ENCODE peak calls at places on chromosomes 5 and 9, in eight cellular contexts. W is ACHN; H is memory B cell; P is NCI-H1092; E is SW 1271; S is stimulated activated CD4-positive, alpha-beta T cell treated with anti-CD3 and anti-CD28 coated beads, Interleukin-1b, Interleukin-23, amount 100 ng/mL, for 4 hours; K is skeletal muscle cell; U is NCI-H1436. A is an unnamed sample.

GRCh38 chr9:94663139-94663538 is 23.8 kb upstream of the FBP1 start:
- DNase-seq in W (no peak), H (no peak), P (no peak), E (no peak), S (no peak), K (no peak), U (peak), A (no peak)

GRCh38 chr5:166716856-166717492 is 1574.5 kb upstream of the WWC1 start:
- DNase-seq in W (no peak), H (no peak), P (peak), E (no peak), S (no peak), K (no peak), U (no peak), A (no peak)

GRCh38 chr9:20236676-20237075 is 385.6 kb downstream of the MLLT3 start:
- DNase-seq in W (no peak), H (no peak), P (no peak), E (no peak), S (no peak), K (no peak), U (no peak), A (no peak)

GRCh38 chr5:169577966-169578365 is 5.6 kb upstream of the SPDL1 start:
- DNase-seq in W (peak), H (no peak), P (no peak), E (no peak), S (no peak), K (no peak), U (no peak), A (no peak)

GRCh38 chr9:93911871-93912554 is 43.1 kb downstream of the BARX1 start:
- DNase-seq in W (no peak), H (no peak), P (no peak), E (no peak), S (no peak), K (no peak), U (peak), A (no peak)

GRCh38 chr9:38376266-38376665 is 16.2 kb upstream of the ALDH1B1 start:
- DNase-seq in W (no peak), H (no peak), P (no peak), E (no peak), S (no peak), K (no peak), U (no peak), A (no peak)

GRCh38 chr5:77418601-77419591 is 73.2 kb downstream of the WDR41 start:
- DNase-seq in W (no peak), H (no peak), P (no peak), E (no peak), S (no peak), K (peak), U (no peak), A (no peak)

GRCh38 chr9:84711398-84711777 is 41.9 kb downstream of the NTRK2 start:
- DNase-seq in W (no peak), H (no peak), P (no peak), E (no peak), S (no peak), K (no peak), U (no peak), A (no peak)

GRCh38 chr9:134314950-134315715 is 11.1 kb upstream of the RXRA start:
- DNase-seq in W (no peak), H (no peak), P (no peak), E (no peak), S (no peak), K (no peak), U (no peak), A (no peak)

GRCh38 chr9:97985058-97985861 is 2.1 kb downstream of the ANP32B start:
- DNase-seq in W (peak), H (no peak), P (no peak), E (peak), S (peak), K (no peak), U (no peak), A (no peak)

GRCh38 chr9:77807295-77807694 is 159.2 kb upstream of the GNA14 start:
- DNase-seq in W (peak), H (no peak), P (no peak), E (no peak), S (no peak), K (peak), U (no peak), A (no peak)

GRCh38 chr9:70389642-70390266 is 24.7 kb downstream of the KLF9 start:
- DNase-seq in W (peak), H (no peak), P (no peak), E (no peak), S (no peak), K (no peak), U (no peak), A (no peak)

GRCh38 chr9:77575785-77576184 is 72.3 kb downstream of the GNA14 start:
- DNase-seq in W (peak), H (no peak), P (no peak), E (no peak), S (no peak), K (no peak), U (no peak), A (no peak)

GRCh38 chr5:133948721-133949120 is 19.7 kb downstream of the C5orf15 start:
- DNase-seq in W (no peak), H (no peak), P (no peak), E (no peak), S (no peak), K (no peak), U (no peak), A (no peak)

GRCh38 chr5:6449465-6450158 is 953 bp downstream of the UBE2QL1 start:
- DNase-seq in W (no peak), H (no peak), P (no peak), E (no peak), S (no peak), K (no peak), U (no peak), A (no peak)

GRCh38 chr9:79129865-79130480 is 441.8 kb upstream of the TLE4 start:
- DNase-seq in W (peak), H (no peak), P (no peak), E (no peak), S (no peak), K (no peak), U (peak), A (peak)

GRCh38 chr5:175201393-175201792 is 242.6 kb downstream of the DRD1 start:
- DNase-seq in W (no peak), H (no peak), P (no peak), E (no peak), S (no peak), K (no peak), U (no peak), A (no peak)